ENCODE peak calls at places on chromosome 16, in eight cellular contexts. L is right atrium auricular region; O is Caco-2; P is AG09309; H is ovary; V is CD8-positive, alpha-beta T cell; U is B cell; I is mesothelial cell of epicardium. Z is an unnamed sample.

GRCh38 chr16:68776821-68777485 is 39.9 kb downstream of the CDH1 start:
- DNase-seq in I (no peak), O (no peak), U (no peak), H (no peak), P (no peak), L (no peak), V (no peak), Z (no peak)

GRCh38 chr16:57623251-57624043 is 5.0 kb upstream of the ADGRG1 start:
- DNase-seq in P (no peak), L (no peak), H (no peak), U (no peak), O (no peak), V (no peak), I (no peak), Z (no peak)

GRCh38 chr16:12450381-12450780 is 353.3 kb downstream of the CPPED1 start:
- DNase-seq in L (no peak), O (no peak), P (no peak), I (no peak), H (no peak), U (no peak), V (no peak), Z (no peak)

GRCh38 chr16:86044881-86045600 is 146.1 kb downstream of the IRF8 start:
- DNase-seq in P (no peak), O (peak), H (no peak), U (peak), I (no peak), V (peak), L (no peak), Z (no peak)

GRCh38 chr16:76278086-76278485 is 885 bp downstream of the CNTNAP4 start:
- DNase-seq in I (no peak), O (no peak), H (no peak), V (no peak), U (no peak), P (no peak), L (no peak), Z (no peak)

GRCh38 chr16:57999971-58000705 is at the start of gene ZNF319:
- DNase-seq in P (no peak), H (peak), O (no peak), U (no peak), L (no peak), I (no peak), V (no peak), Z (no peak)

GRCh38 chr16:14409563-14409962 is 220.5 kb downstream of the PARN start:
- DNase-seq in P (peak), V (no peak), U (no peak), L (peak), I (no peak), H (no peak), O (peak), Z (no peak)

GRCh38 chr16:66840883-66841282 is 3.3 kb upstream of the CA7 start:
- DNase-seq in H (no peak), V (no peak), U (no peak), L (no peak), P (no peak), I (no peak), O (no peak), Z (no peak)

GRCh38 chr16:26598061-26598460 is 468.7 kb upstream of the C16orf82 start:
- DNase-seq in I (no peak), V (peak), O (no peak), L (no peak), U (no peak), H (no peak), P (no peak), Z (no peak)

GRCh38 chr16:11698271-11698689 is 30.0 kb downstream of the SNN start:
- DNase-seq in O (no peak), U (no peak), H (no peak), P (no peak), L (peak), V (no peak), I (no peak), Z (no peak)

GRCh38 chr16:24610421-24610765 is 71.0 kb downstream of the RBBP6 start:
- DNase-seq in V (no peak), O (no peak), H (peak), L (no peak), U (peak), I (peak), P (no peak), Z (no peak)

GRCh38 chr16:266258-267164 is 9.2 kb downstream of the RGS11 start:
- DNase-seq in U (no peak), I (no peak), L (no peak), O (no peak), V (no peak), H (no peak), P (no peak), Z (no peak)

GRCh38 chr16:48250520-48251278 is 3.4 kb upstream of the ABCC11 start:
- DNase-seq in U (no peak), V (no peak), I (no peak), H (no peak), L (no peak), P (no peak), O (no peak), Z (no peak)

GRCh38 chr16:168424-168823 is 2.6 kb downstream of the HBM start:
- DNase-seq in L (no peak), I (no peak), U (no peak), V (no peak), O (no peak), P (no peak), H (no peak), Z (no peak)

GRCh38 chr16:72025404-72026114 is 17.0 kb downstream of the DHODH start:
- DNase-seq in I (no peak), O (no peak), U (no peak), P (no peak), H (no peak), V (no peak), L (no peak), Z (no peak)

GRCh38 chr16:80147021-80147680 is 393.6 kb upstream of the DYNLRB2 start:
- DNase-seq in U (no peak), I (no peak), V (no peak), O (no peak), L (no peak), P (peak), H (no peak), Z (no peak)

GRCh38 chr16:80273635-80274538 is 266.9 kb upstream of the DYNLRB2 start:
- DNase-seq in O (no peak), L (no peak), I (no peak), P (peak), U (no peak), H (no peak), V (no peak), Z (no peak)

GRCh38 chr16:55489119-55489955 is 10.3 kb downstream of the MMP2 start:
- DNase-seq in V (no peak), U (no peak), H (no peak), O (peak), L (no peak), I (no peak), P (no peak), Z (no peak)
- TF ChIP-seq CTCF in V (no peak), U (no peak), H (no peak), O (no peak), L (no peak), I (no peak), P (no peak), Z (no peak)

GRCh38 chr16:69848635-69849545 is 86.8 kb downstream of the WWP2 start:
- DNase-seq in L (peak), I (no peak), O (no peak), H (peak), P (peak), V (no peak), U (no peak), Z (peak)
- TF ChIP-seq CTCF in L (no peak), I (no peak), O (no peak), H (no peak), P (peak), V (no peak), U (no peak), Z (no peak)

GRCh38 chr16:8295436-8295835 is 294.9 kb downstream of the TMEM114 start:
- DNase-seq in U (no peak), L (no peak), V (no peak), O (no peak), H (no peak), P (no peak), I (no peak), Z (no peak)
- TF ChIP-seq CTCF in U (no peak), L (no peak), V (no peak), O (no peak), H (no peak), P (no peak), I (no peak), Z (no peak)

GRCh38 chr16:51151951-51152663 is 1.0 kb upstream of the SALL1 start:
- DNase-seq in P (peak), U (no peak), V (no peak), H (peak), I (no peak), L (no peak), O (no peak), Z (no peak)
- TF ChIP-seq CTCF in P (peak), U (no peak), V (no peak), H (no peak), I (no peak), L (no peak), O (no peak), Z (no peak)

GRCh38 chr16:21614896-21615295 is 15.5 kb downstream of the METTL9 start:
- DNase-seq in H (no peak), O (no peak), U (no peak), V (no peak), L (no peak), P (no peak), I (no peak), Z (no peak)
- TF ChIP-seq CTCF in H (no peak), O (no peak), U (no peak), V (no peak), L (no peak), P (no peak), I (no peak), Z (no peak)

Z was measured in omental fat pad.